ENCODE peak calls at places on chromosomes 11 and 22, in six cellular contexts. One of them, this sample, is unnamed.

GRCh38 chr11:46599340-46600067 is 5.7 kb upstream of the AMBRA1 start:
- DNase-seq in adipocyte: no peak
- DNase-seq in CD4-positive, alpha-beta memory T cell: no peak
- DNase-seq in RWPE2: no peak
- DNase-seq in uterus: peak
- DNase-seq in suprapubic skin: no peak
- DNase-seq in this sample: no peak

GRCh38 chr11:46485852-46486443 is 94.4 kb upstream of the CHRM4 start:
- DNase-seq in adipocyte: no peak
- DNase-seq in CD4-positive, alpha-beta memory T cell: no peak
- DNase-seq in RWPE2: no peak
- DNase-seq in uterus: no peak
- DNase-seq in suprapubic skin: no peak
- DNase-seq in this sample: no peak

GRCh38 chr11:31725176-31725575 is 85.9 kb downstream of the PAX6 start:
- DNase-seq in adipocyte: no peak
- DNase-seq in CD4-positive, alpha-beta memory T cell: no peak
- DNase-seq in RWPE2: no peak
- DNase-seq in uterus: no peak
- DNase-seq in suprapubic skin: no peak
- DNase-seq in this sample: no peak

GRCh38 chr11:111378773-111379499 is at the start of gene POU2AF1:
- DNase-seq in adipocyte: peak
- DNase-seq in CD4-positive, alpha-beta memory T cell: peak
- DNase-seq in RWPE2: no peak
- DNase-seq in uterus: peak
- DNase-seq in suprapubic skin: no peak
- DNase-seq in this sample: no peak

GRCh38 chr11:104385884-104386283 is 221.9 kb upstream of the PDGFD start:
- DNase-seq in adipocyte: no peak
- DNase-seq in CD4-positive, alpha-beta memory T cell: no peak
- DNase-seq in RWPE2: no peak
- DNase-seq in uterus: no peak
- DNase-seq in suprapubic skin: no peak
- DNase-seq in this sample: no peak

GRCh38 chr11:97908354-97908753 is 1112.4 kb upstream of the CNTN5 start:
- DNase-seq in adipocyte: no peak
- DNase-seq in CD4-positive, alpha-beta memory T cell: no peak
- DNase-seq in RWPE2: no peak
- DNase-seq in uterus: no peak
- DNase-seq in suprapubic skin: no peak
- DNase-seq in this sample: no peak

GRCh38 chr11:102807921-102808320 is 10.0 kb upstream of the MMP1 start:
- DNase-seq in adipocyte: no peak
- DNase-seq in CD4-positive, alpha-beta memory T cell: no peak
- DNase-seq in RWPE2: no peak
- DNase-seq in uterus: no peak
- DNase-seq in suprapubic skin: no peak
- DNase-seq in this sample: peak

GRCh38 chr11:66966351-66966750 is 8.2 kb upstream of the PC start:
- DNase-seq in adipocyte: no peak
- DNase-seq in CD4-positive, alpha-beta memory T cell: no peak
- DNase-seq in RWPE2: no peak
- DNase-seq in uterus: no peak
- DNase-seq in suprapubic skin: no peak
- DNase-seq in this sample: no peak

GRCh38 chr11:1470681-1471611 is 15.6 kb downstream of the MOB2 start:
- DNase-seq in adipocyte: no peak
- DNase-seq in CD4-positive, alpha-beta memory T cell: no peak
- DNase-seq in RWPE2: no peak
- DNase-seq in uterus: no peak
- DNase-seq in suprapubic skin: no peak
- DNase-seq in this sample: no peak

GRCh38 chr11:114892381-114893197 is 214.3 kb downstream of the NXPE2 start:
- DNase-seq in adipocyte: no peak
- DNase-seq in CD4-positive, alpha-beta memory T cell: no peak
- DNase-seq in RWPE2: no peak
- DNase-seq in uterus: no peak
- DNase-seq in suprapubic skin: no peak
- DNase-seq in this sample: peak

GRCh38 chr22:39365406-39365782 is 15.6 kb downstream of the SYNGR1 start:
- DNase-seq in adipocyte: no peak
- DNase-seq in CD4-positive, alpha-beta memory T cell: no peak
- DNase-seq in RWPE2: no peak
- DNase-seq in uterus: no peak
- DNase-seq in suprapubic skin: no peak
- DNase-seq in this sample: no peak

GRCh38 chr22:39364646-39365405 is 15.0 kb downstream of the SYNGR1 start:
- DNase-seq in adipocyte: peak
- DNase-seq in CD4-positive, alpha-beta memory T cell: no peak
- DNase-seq in RWPE2: no peak
- DNase-seq in uterus: no peak
- DNase-seq in suprapubic skin: no peak
- DNase-seq in this sample: no peak

GRCh38 chr22:39368402-39368801 is 18.6 kb downstream of the SYNGR1 start:
- DNase-seq in adipocyte: no peak
- DNase-seq in CD4-positive, alpha-beta memory T cell: no peak
- DNase-seq in RWPE2: no peak
- DNase-seq in uterus: no peak
- DNase-seq in suprapubic skin: no peak
- DNase-seq in this sample: no peak

GRCh38 chr22:39367040-39367439 is 17.2 kb downstream of the SYNGR1 start:
- DNase-seq in adipocyte: no peak
- DNase-seq in CD4-positive, alpha-beta memory T cell: no peak
- DNase-seq in RWPE2: no peak
- DNase-seq in uterus: no peak
- DNase-seq in suprapubic skin: no peak
- DNase-seq in this sample: no peak

DNA sequence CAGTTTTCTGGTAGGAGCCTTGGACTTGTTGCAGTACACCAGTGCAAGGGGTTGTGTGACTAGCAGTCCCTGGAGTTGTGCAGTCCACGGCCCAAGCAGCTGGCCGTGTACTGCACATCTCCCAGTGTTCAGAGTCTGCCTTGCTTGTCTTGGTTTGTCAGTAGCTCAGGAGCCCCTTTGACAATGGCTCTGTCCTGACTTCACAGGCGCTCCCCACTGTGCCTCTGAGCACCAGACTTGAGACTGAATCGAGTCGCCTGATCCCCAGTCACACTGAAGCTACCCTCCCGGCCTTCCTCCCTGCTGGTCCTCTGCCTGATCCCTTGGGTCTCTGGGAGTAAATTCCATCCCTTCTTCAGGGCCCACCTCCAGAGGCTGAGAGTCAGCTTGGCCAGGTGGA is 19.4 kb downstream of the SYNGR1 start:
- DNase-seq in adipocyte: no peak
- DNase-seq in CD4-positive, alpha-beta memory T cell: no peak
- DNase-seq in RWPE2: no peak
- DNase-seq in uterus: no peak
- DNase-seq in suprapubic skin: no peak
- DNase-seq in this sample: no peak
- H3K4me3 ChIP-seq in adipocyte: no peak
- H3K4me3 ChIP-seq in CD4-positive, alpha-beta memory T cell: no peak
- H3K4me3 ChIP-seq in RWPE2: no peak
- H3K4me3 ChIP-seq in uterus: no peak
- H3K4me3 ChIP-seq in suprapubic skin: no peak
- H3K4me3 ChIP-seq in this sample: no peak

DNA sequence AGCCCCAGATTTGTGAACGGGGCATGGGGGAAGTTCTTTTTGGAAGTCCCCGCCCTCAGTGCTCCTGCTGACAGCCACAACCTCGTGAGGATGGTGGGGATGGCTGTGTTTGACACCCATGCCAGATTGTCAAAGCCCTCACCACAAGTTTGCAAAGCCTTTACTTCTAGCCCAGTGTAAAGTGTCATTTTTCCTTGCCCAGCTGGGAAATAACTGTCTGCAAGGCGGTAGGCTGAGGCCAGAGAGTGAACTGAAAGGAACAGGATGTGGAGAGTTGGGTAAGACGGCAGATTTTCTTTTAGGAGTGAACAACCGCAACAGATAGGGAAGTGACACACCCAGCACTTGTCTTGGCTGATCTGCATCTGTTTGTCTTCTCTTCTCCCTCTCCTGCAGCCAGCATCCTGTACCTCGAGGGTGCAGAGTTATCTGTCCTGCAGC is 13.6 kb downstream of the IL17RA start:
- DNase-seq in adipocyte: no peak
- DNase-seq in CD4-positive, alpha-beta memory T cell: no peak
- DNase-seq in RWPE2: no peak
- DNase-seq in uterus: no peak
- DNase-seq in suprapubic skin: no peak
- DNase-seq in this sample: no peak
- H3K4me3 ChIP-seq in adipocyte: no peak
- H3K4me3 ChIP-seq in CD4-positive, alpha-beta memory T cell: no peak
- H3K4me3 ChIP-seq in RWPE2: no peak
- H3K4me3 ChIP-seq in uterus: no peak
- H3K4me3 ChIP-seq in suprapubic skin: no peak
- H3K4me3 ChIP-seq in this sample: no peak

DNA sequence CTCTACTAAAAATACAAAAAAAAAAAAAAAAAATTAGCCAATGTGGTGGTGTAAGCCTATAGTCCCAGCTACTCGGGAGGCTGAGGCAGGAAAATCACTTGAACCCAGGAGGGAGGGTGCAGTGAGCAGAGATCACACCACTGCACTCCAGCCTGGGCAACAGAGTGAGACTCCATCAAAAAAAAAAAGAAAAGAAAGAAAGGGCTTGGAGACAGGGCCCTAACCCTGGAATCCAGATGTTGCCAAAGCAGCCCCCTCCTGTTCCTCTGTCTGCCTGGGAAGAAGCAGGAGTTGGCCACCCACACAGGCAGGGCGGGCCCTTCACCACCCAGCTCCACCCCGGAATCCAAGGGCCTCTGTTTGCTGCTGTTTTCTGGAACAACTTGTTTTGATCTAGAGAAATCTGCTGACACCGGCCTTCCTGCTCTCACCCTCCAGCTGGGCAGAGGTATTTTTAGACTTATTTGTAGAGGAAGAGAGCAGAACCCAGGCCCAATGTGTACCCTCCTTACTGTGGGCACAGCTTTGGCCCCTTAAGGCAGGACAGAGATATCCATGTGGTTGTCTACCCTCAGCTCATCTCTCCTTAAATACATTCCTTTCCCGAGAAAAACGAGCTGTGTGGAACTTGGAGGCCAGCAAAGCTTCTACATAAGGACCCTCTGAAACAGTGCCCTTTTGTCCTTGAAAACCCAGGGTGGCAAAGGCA is 2.7 kb upstream of the NEAT1 start:
- DNase-seq in adipocyte: peak
- DNase-seq in CD4-positive, alpha-beta memory T cell: peak
- DNase-seq in RWPE2: peak
- DNase-seq in uterus: peak
- DNase-seq in suprapubic skin: peak
- DNase-seq in this sample: peak
- H3K4me3 ChIP-seq in adipocyte: peak
- H3K4me3 ChIP-seq in CD4-positive, alpha-beta memory T cell: peak
- H3K4me3 ChIP-seq in RWPE2: peak
- H3K4me3 ChIP-seq in uterus: peak
- H3K4me3 ChIP-seq in suprapubic skin: peak
- H3K4me3 ChIP-seq in this sample: no peak

GRCh38 chr11:58928082-58928574 is 11.2 kb upstream of the GLYATL1 start:
- DNase-seq in adipocyte: no peak
- DNase-seq in CD4-positive, alpha-beta memory T cell: no peak
- DNase-seq in RWPE2: no peak
- DNase-seq in uterus: no peak
- DNase-seq in suprapubic skin: no peak
- DNase-seq in this sample: no peak
- H3K4me3 ChIP-seq in adipocyte: peak
- H3K4me3 ChIP-seq in CD4-positive, alpha-beta memory T cell: no peak
- H3K4me3 ChIP-seq in RWPE2: no peak
- H3K4me3 ChIP-seq in uterus: no peak
- H3K4me3 ChIP-seq in suprapubic skin: peak
- H3K4me3 ChIP-seq in this sample: no peak